ENCODE peak calls at places on chromosomes 2 and 18, in four cellular contexts. One of them, this sample, is unnamed. For H3K4me1, the result is how much of the 10 kb centered on the place peaks cover.

GRCh38 chr2:146634256-146635068 is 1210.4 kb upstream of the ACVR2A start:
- DNase-seq in naive thymus-derived CD4-positive, alpha-beta T cell: no peak
- DNase-seq in colonic mucosa: no peak
- DNase-seq in breast epithelium: no peak
- DNase-seq in this sample: no peak

GRCh38 chr2:147288131-147288530 is 556.7 kb upstream of the ACVR2A start:
- DNase-seq in naive thymus-derived CD4-positive, alpha-beta T cell: peak
- DNase-seq in colonic mucosa: no peak
- DNase-seq in breast epithelium: no peak
- DNase-seq in this sample: no peak

GRCh38 chr18:6683112-6683876 is 46.2 kb upstream of the ARHGAP28 start:
- DNase-seq in naive thymus-derived CD4-positive, alpha-beta T cell: no peak
- DNase-seq in colonic mucosa: no peak
- DNase-seq in breast epithelium: no peak
- DNase-seq in this sample: peak

GRCh38 chr2:212667751-212668316 is 129.2 kb upstream of the ERBB4 start:
- DNase-seq in naive thymus-derived CD4-positive, alpha-beta T cell: no peak
- DNase-seq in colonic mucosa: no peak
- DNase-seq in breast epithelium: no peak
- DNase-seq in this sample: no peak

GRCh38 chr2:81645750-81646301 is 1341.3 kb upstream of the LRRTM1 start:
- DNase-seq in naive thymus-derived CD4-positive, alpha-beta T cell: no peak
- DNase-seq in colonic mucosa: no peak
- DNase-seq in breast epithelium: no peak
- DNase-seq in this sample: no peak

GRCh38 chr18:28455971-28456370 is 279.0 kb upstream of the CDH2 start:
- DNase-seq in naive thymus-derived CD4-positive, alpha-beta T cell: no peak
- DNase-seq in colonic mucosa: no peak
- DNase-seq in breast epithelium: no peak
- DNase-seq in this sample: no peak

GRCh38 chr2:227826019-227826521 is 12.4 kb downstream of the CCL20 start:
- DNase-seq in naive thymus-derived CD4-positive, alpha-beta T cell: no peak
- DNase-seq in colonic mucosa: peak
- DNase-seq in breast epithelium: peak
- DNase-seq in this sample: no peak

GRCh38 chr2:68715353-68716041 is 19.1 kb upstream of the ARHGAP25 start:
- DNase-seq in naive thymus-derived CD4-positive, alpha-beta T cell: no peak
- DNase-seq in colonic mucosa: peak
- DNase-seq in breast epithelium: peak
- DNase-seq in this sample: no peak

GRCh38 chr18:26757263-26758019 is 108.1 kb downstream of the AQP4 start:
- DNase-seq in naive thymus-derived CD4-positive, alpha-beta T cell: no peak
- DNase-seq in colonic mucosa: peak
- DNase-seq in breast epithelium: peak
- DNase-seq in this sample: no peak

GRCh38 chr18:58997811-58998337 is 133.2 kb downstream of the ZNF532 start:
- DNase-seq in naive thymus-derived CD4-positive, alpha-beta T cell: no peak
- DNase-seq in colonic mucosa: no peak
- DNase-seq in breast epithelium: no peak
- DNase-seq in this sample: no peak

GRCh38 chr2:157267476-157267875 is 10.0 kb downstream of the GALNT5 start:
- DNase-seq in naive thymus-derived CD4-positive, alpha-beta T cell: no peak
- DNase-seq in colonic mucosa: no peak
- DNase-seq in breast epithelium: no peak
- DNase-seq in this sample: no peak

GRCh38 chr2:218998414-218999002 is 5.3 kb upstream of the CRYBA2 start:
- DNase-seq in naive thymus-derived CD4-positive, alpha-beta T cell: no peak
- DNase-seq in colonic mucosa: no peak
- DNase-seq in breast epithelium: no peak
- DNase-seq in this sample: no peak

GRCh38 chr2:169452080-169452479 is 27.2 kb upstream of the BBS5 start:
- DNase-seq in naive thymus-derived CD4-positive, alpha-beta T cell: no peak
- DNase-seq in colonic mucosa: no peak
- DNase-seq in breast epithelium: no peak
- DNase-seq in this sample: no peak

GRCh38 chr2:27494944-27495554 is at the start of gene FNDC4:
- DNase-seq in naive thymus-derived CD4-positive, alpha-beta T cell: no peak
- DNase-seq in colonic mucosa: no peak
- DNase-seq in breast epithelium: no peak
- DNase-seq in this sample: peak

GRCh38 chr18:49177071-49177470 is 226.3 kb upstream of the SMAD7 start:
- DNase-seq in naive thymus-derived CD4-positive, alpha-beta T cell: no peak
- DNase-seq in colonic mucosa: no peak
- DNase-seq in breast epithelium: no peak
- DNase-seq in this sample: no peak

GRCh38 chr2:105504459-105504858 is 105.6 kb upstream of the FHL2 start:
- DNase-seq in naive thymus-derived CD4-positive, alpha-beta T cell: no peak
- DNase-seq in colonic mucosa: no peak
- DNase-seq in breast epithelium: no peak
- DNase-seq in this sample: no peak

GRCh38 chr2:237397072-237397471 is 16.9 kb downstream of the COL6A3 start:
- DNase-seq in naive thymus-derived CD4-positive, alpha-beta T cell: no peak
- DNase-seq in colonic mucosa: no peak
- DNase-seq in breast epithelium: no peak
- DNase-seq in this sample: no peak
- H3K4me1 ChIP-seq in naive thymus-derived CD4-positive, alpha-beta T cell: under half
- H3K4me1 ChIP-seq in colonic mucosa: under half
- H3K4me1 ChIP-seq in breast epithelium: under half
- H3K4me1 ChIP-seq in this sample: under half

GRCh38 chr18:10015941-10016819 is 102.4 kb downstream of the VAPA start:
- DNase-seq in naive thymus-derived CD4-positive, alpha-beta T cell: no peak
- DNase-seq in colonic mucosa: no peak
- DNase-seq in breast epithelium: no peak
- DNase-seq in this sample: no peak
- H3K27ac ChIP-seq in naive thymus-derived CD4-positive, alpha-beta T cell: no peak
- H3K27ac ChIP-seq in colonic mucosa: no peak
- H3K27ac ChIP-seq in breast epithelium: no peak
- H3K27ac ChIP-seq in this sample: no peak

DNA sequence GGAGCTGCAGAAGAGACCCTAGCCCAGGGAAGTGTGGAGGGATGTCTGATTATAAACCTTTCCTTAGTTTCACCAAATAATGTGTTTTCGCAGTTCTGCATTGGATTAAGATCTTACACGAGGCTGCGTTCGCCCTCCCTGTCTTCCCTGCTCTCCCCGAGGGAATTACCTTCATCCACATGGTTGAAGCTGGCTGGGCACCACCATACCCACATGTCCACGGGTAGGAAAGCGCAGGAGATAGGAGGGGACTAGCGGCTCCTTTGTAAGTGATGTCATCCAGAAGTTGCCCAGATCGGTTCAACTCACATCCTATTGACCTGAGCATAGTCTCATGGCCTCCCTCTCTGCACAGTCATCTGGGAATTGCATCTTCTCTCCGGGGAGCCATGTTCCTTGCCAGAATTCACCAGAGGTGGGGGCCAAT is 1.1 kb downstream of the TTL start:
- DNase-seq in naive thymus-derived CD4-positive, alpha-beta T cell: no peak
- DNase-seq in colonic mucosa: peak
- DNase-seq in breast epithelium: no peak
- DNase-seq in this sample: no peak
- H3K4me1 ChIP-seq in naive thymus-derived CD4-positive, alpha-beta T cell: under half
- H3K4me1 ChIP-seq in colonic mucosa: under half
- H3K4me1 ChIP-seq in breast epithelium: under half
- H3K4me1 ChIP-seq in this sample: under half

DNA sequence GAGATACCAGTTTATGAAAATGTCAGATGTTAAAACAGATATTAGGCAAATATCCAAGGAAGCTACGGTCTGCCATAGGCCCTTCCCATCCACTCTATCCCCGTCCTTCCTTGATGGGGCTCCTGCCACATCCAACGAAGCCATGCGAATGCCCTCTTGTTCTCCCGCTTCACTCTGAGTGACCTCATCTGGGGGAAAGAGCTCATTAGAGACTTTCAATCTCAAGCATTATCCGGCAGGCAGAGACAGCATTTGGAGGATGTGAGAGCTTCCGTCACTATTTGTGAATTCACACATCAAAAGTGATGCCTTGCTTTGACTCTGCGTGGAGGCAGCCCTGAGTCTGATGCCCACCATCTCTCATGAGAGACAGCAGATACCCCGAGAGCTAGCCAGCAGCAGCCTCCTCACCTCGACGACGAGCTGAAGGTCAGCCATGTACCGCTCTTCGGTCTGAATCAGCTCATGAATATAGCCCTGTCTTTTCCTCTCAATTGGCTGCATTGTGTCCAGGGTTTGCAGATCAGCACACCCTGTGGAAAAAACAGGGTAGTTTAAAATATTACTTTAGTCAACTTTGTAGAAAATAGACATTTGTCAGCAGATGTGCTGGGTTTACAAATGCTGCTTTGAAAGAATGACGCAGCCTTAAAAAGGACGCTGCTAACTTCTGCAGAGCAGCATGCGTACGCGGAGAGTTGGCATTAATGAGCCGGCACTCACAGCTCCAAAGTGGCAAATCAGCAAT is 45.9 kb downstream of the FAM228A start:
- DNase-seq in naive thymus-derived CD4-positive, alpha-beta T cell: no peak
- DNase-seq in colonic mucosa: no peak
- DNase-seq in breast epithelium: no peak
- DNase-seq in this sample: no peak
- H3K27ac ChIP-seq in naive thymus-derived CD4-positive, alpha-beta T cell: no peak
- H3K27ac ChIP-seq in colonic mucosa: no peak
- H3K27ac ChIP-seq in breast epithelium: no peak
- H3K27ac ChIP-seq in this sample: no peak

GRCh38 chr2:200762127-200762526 is 49.6 kb upstream of the BZW1 start:
- DNase-seq in naive thymus-derived CD4-positive, alpha-beta T cell: no peak
- DNase-seq in colonic mucosa: no peak
- DNase-seq in breast epithelium: no peak
- DNase-seq in this sample: no peak

GRCh38 chr2:200763422-200763821 is 48.3 kb upstream of the BZW1 start:
- DNase-seq in naive thymus-derived CD4-positive, alpha-beta T cell: no peak
- DNase-seq in colonic mucosa: no peak
- DNase-seq in breast epithelium: no peak
- DNase-seq in this sample: no peak

GRCh38 chr2:200767111-200767885 is 44.4 kb upstream of the BZW1 start:
- DNase-seq in naive thymus-derived CD4-positive, alpha-beta T cell: no peak
- DNase-seq in colonic mucosa: peak
- DNase-seq in breast epithelium: no peak
- DNase-seq in this sample: no peak

GRCh38 chr2:200765139-200765951 is 46.4 kb upstream of the BZW1 start:
- DNase-seq in naive thymus-derived CD4-positive, alpha-beta T cell: no peak
- DNase-seq in colonic mucosa: peak
- DNase-seq in breast epithelium: no peak
- DNase-seq in this sample: no peak

DNA sequence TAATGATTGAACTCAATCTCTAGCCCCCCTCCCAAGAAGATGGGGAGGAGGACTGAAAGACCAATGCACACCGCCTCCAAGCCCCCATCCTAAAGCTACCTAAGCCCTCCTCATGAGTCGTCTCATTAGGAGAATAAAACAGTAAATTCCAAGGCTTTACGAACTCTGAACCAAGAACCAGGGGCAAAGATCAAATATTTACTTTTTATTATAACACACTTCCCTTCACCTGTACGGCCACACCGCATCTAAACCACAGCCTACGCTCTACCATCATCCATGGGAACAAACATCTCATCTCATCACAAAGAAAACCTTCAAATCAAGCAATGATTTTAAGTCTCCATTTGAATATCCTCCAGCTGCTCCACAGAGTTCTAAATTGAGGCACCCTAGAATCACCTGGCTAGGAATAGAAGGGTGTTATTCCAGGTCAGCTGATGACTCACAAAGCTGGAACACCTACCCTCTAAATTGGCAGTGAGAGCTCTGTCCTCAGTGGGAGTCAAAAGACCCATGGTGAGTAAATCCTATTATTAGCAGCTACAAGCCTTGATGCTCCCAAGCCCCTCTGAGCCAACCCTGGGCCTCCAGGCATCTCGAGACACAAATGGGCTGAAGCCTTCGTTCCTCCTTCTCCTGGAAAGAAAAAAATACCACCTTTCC is 45.6 kb upstream of the BZW1 start:
- DNase-seq in naive thymus-derived CD4-positive, alpha-beta T cell: no peak
- DNase-seq in colonic mucosa: no peak
- DNase-seq in breast epithelium: no peak
- DNase-seq in this sample: no peak
- H3K4me1 ChIP-seq in naive thymus-derived CD4-positive, alpha-beta T cell: under half
- H3K4me1 ChIP-seq in colonic mucosa: under half
- H3K4me1 ChIP-seq in breast epithelium: under half
- H3K4me1 ChIP-seq in this sample: under half

DNA sequence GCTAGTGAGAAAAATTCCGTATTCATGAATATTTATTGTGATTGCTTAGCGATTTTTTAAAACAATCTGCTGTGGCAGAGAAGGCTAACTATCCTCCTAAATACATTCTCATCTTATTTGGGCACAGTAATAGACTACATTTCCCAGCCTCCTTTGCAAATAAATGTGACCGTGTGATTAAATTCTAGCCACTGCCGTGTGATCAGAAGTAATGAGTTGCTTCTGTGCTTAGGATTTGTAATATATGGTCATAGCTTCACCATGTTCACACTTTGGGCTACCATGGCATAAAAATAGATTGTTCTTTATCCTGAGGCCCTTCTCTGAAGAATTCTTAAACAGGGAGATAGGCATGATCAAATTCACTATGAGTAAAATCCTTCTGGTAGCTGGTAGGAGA is 179.6 kb downstream of the FAM124B start:
- DNase-seq in naive thymus-derived CD4-positive, alpha-beta T cell: no peak
- DNase-seq in colonic mucosa: no peak
- DNase-seq in breast epithelium: no peak
- DNase-seq in this sample: no peak
- H3K27ac ChIP-seq in naive thymus-derived CD4-positive, alpha-beta T cell: no peak
- H3K27ac ChIP-seq in colonic mucosa: no peak
- H3K27ac ChIP-seq in breast epithelium: no peak
- H3K27ac ChIP-seq in this sample: no peak

GRCh38 chr2:107811982-107812381 is 14.7 kb upstream of the RGPD4 start:
- DNase-seq in naive thymus-derived CD4-positive, alpha-beta T cell: no peak
- DNase-seq in colonic mucosa: no peak
- DNase-seq in breast epithelium: no peak
- DNase-seq in this sample: no peak
- H3K4me1 ChIP-seq in naive thymus-derived CD4-positive, alpha-beta T cell: under half
- H3K4me1 ChIP-seq in colonic mucosa: under half
- H3K4me1 ChIP-seq in breast epithelium: under half
- H3K4me1 ChIP-seq in this sample: under half

GRCh38 chr18:9148239-9148552 is 11.6 kb downstream of the ANKRD12 start:
- DNase-seq in naive thymus-derived CD4-positive, alpha-beta T cell: no peak
- DNase-seq in colonic mucosa: no peak
- DNase-seq in breast epithelium: no peak
- DNase-seq in this sample: no peak

GRCh38 chr18:9150116-9150515 is 13.5 kb downstream of the ANKRD12 start:
- DNase-seq in naive thymus-derived CD4-positive, alpha-beta T cell: no peak
- DNase-seq in colonic mucosa: no peak
- DNase-seq in breast epithelium: no peak
- DNase-seq in this sample: no peak

GRCh38 chr18:9146224-9146623 is 9.6 kb downstream of the ANKRD12 start:
- DNase-seq in naive thymus-derived CD4-positive, alpha-beta T cell: no peak
- DNase-seq in colonic mucosa: no peak
- DNase-seq in breast epithelium: no peak
- DNase-seq in this sample: no peak

GRCh38 chr18:9153281-9153680 is 16.7 kb downstream of the ANKRD12 start:
- DNase-seq in naive thymus-derived CD4-positive, alpha-beta T cell: no peak
- DNase-seq in colonic mucosa: no peak
- DNase-seq in breast epithelium: no peak
- DNase-seq in this sample: no peak

GRCh38 chr18:9147440-9148238 is 11.1 kb downstream of the ANKRD12 start:
- DNase-seq in naive thymus-derived CD4-positive, alpha-beta T cell: peak
- DNase-seq in colonic mucosa: peak
- DNase-seq in breast epithelium: no peak
- DNase-seq in this sample: no peak
- H3K27ac ChIP-seq in naive thymus-derived CD4-positive, alpha-beta T cell: peak
- H3K27ac ChIP-seq in colonic mucosa: peak
- H3K27ac ChIP-seq in breast epithelium: peak
- H3K27ac ChIP-seq in this sample: peak

This sample was measured in upper lobe of left lung.